ENCODE peak calls at places on chromosomes 2 and 18, in four cellular contexts. L is breast epithelium, S is epithelial cell of esophagus, H is fibroblast of the aortic adventitia. B is an unnamed sample.

GRCh38 chr2:105649534-105649933 is 95.2 kb upstream of the NCK2 start:
- DNase-seq in L (no peak), H (no peak), S (no peak), B (no peak)

GRCh38 chr18:33802955-33803354 is 224.9 kb downstream of the ASXL3 start:
- DNase-seq in L (peak), H (no peak), S (no peak), B (no peak)

GRCh38 chr2:173079968-173080860 is 4.6 kb downstream of the MAP3K20 start:
- DNase-seq in S (peak), H (peak), L (no peak), B (no peak)

GRCh38 chr2:121243821-121244460 is 41.1 kb downstream of the TFCP2L1 start:
- DNase-seq in S (no peak), H (no peak), L (no peak), B (no peak)

GRCh38 chr2:157895531-157895930 is 19.4 kb upstream of the ACVR1 start:
- DNase-seq in H (no peak), S (peak), L (no peak), B (no peak)

GRCh38 chr18:68764016-68764415 is 33.9 kb upstream of the CCDC102B start:
- DNase-seq in H (peak), S (peak), L (no peak), B (no peak)

GRCh38 chr2:33069894-33070651 is 123.3 kb downstream of the LTBP1 start:
- DNase-seq in H (peak), S (peak), L (peak), B (no peak)

GRCh38 chr2:157032019-157032418 is 225.5 kb upstream of the GALNT5 start:
- DNase-seq in H (peak), S (peak), L (no peak), B (no peak)

GRCh38 chr2:31962757-31963361 is 47.9 kb downstream of the MEMO1 start:
- DNase-seq in H (no peak), S (no peak), L (no peak), B (no peak)

GRCh38 chr2:137367361-137367760 is 596.9 kb upstream of the HNMT start:
- DNase-seq in H (no peak), L (no peak), S (peak), B (no peak)

GRCh38 chr2:101151859-101152194 is 645 bp upstream of the TBC1D8 start:
- DNase-seq in H (no peak), S (no peak), L (no peak), B (no peak)

GRCh38 chr2:124967325-124967724 is 942.2 kb downstream of the CNTNAP5 start:
- DNase-seq in S (no peak), H (no peak), L (no peak), B (no peak)

GRCh38 chr2:203453858-203454451 is 81.1 kb downstream of the RAPH1 start:
- DNase-seq in L (no peak), H (peak), S (peak), B (no peak)

GRCh38 chr18:46167971-46168370 is 63.8 kb downstream of the HAUS1 start:
- DNase-seq in S (no peak), H (no peak), L (no peak), B (no peak)

GRCh38 chr18:46502444-46502843 is 154.6 kb downstream of the LOXHD1 start:
- DNase-seq in L (no peak), H (peak), S (peak), B (peak)

GRCh38 chr2:47992671-47993070 is 86.4 kb upstream of the FBXO11 start:
- DNase-seq in S (no peak), H (no peak), L (no peak), B (no peak)

GRCh38 chr2:29446852-29447251 is 331.6 kb downstream of the CLIP4 start:
- DNase-seq in S (no peak), L (no peak), H (no peak), B (no peak)

GRCh38 chr2:74736589-74736988 is 82.5 kb downstream of the SEMA4F start:
- DNase-seq in H (no peak), S (no peak), L (no peak), B (no peak)

GRCh38 chr2:29033172-29033571 is 41.2 kb downstream of the PCARE start:
- DNase-seq in S (peak), H (peak), L (peak), B (no peak)

GRCh38 chr2:112520234-112520783 is 22.0 kb upstream of the POLR1B start:
- DNase-seq in S (no peak), H (no peak), L (no peak), B (no peak)

GRCh38 chr2:62217980-62218379 is 22.1 kb downstream of the B3GNT2 start:
- DNase-seq in L (no peak), H (peak), S (no peak), B (no peak)

GRCh38 chr2:233152541-233152940 is 92.4 kb downstream of the INPP5D start:
- DNase-seq in L (peak), S (no peak), H (peak), B (no peak)

GRCh38 chr18:55786651-55787272 is 198.8 kb upstream of the TCF4 start:
- DNase-seq in H (no peak), L (no peak), S (peak), B (no peak)

GRCh38 chr2:211055438-211055837 is 499.0 kb downstream of the CPS1 start:
- DNase-seq in L (no peak), H (peak), S (no peak), B (no peak)

GRCh38 chr2:31197166-31197565 is 20.1 kb downstream of the CAPN14 start:
- DNase-seq in S (peak), L (no peak), H (no peak), B (no peak)

GRCh38 chr2:46332686-46333281 is 35.6 kb downstream of the EPAS1 start:
- DNase-seq in H (no peak), L (no peak), S (peak), B (no peak)

GRCh38 chr2:230666885-230667712 is 45.5 kb upstream of the CAB39 start:
- DNase-seq in S (peak), L (no peak), H (peak), B (no peak)

GRCh38 chr2:134454931-134455330 is 201.1 kb downstream of the MGAT5 start:
- DNase-seq in S (no peak), L (no peak), H (no peak), B (no peak)

GRCh38 chr2:29273004-29273703 is 157.9 kb downstream of the CLIP4 start:
- DNase-seq in S (peak), H (no peak), L (no peak), B (no peak)

GRCh38 chr2:62221141-62221540 is 25.2 kb downstream of the B3GNT2 start:
- DNase-seq in L (no peak), H (peak), S (no peak), B (no peak)

GRCh38 chr2:41736105-41736567 is 311.7 kb upstream of the PKDCC start:
- DNase-seq in H (peak), L (no peak), S (peak), B (no peak)

DNA sequence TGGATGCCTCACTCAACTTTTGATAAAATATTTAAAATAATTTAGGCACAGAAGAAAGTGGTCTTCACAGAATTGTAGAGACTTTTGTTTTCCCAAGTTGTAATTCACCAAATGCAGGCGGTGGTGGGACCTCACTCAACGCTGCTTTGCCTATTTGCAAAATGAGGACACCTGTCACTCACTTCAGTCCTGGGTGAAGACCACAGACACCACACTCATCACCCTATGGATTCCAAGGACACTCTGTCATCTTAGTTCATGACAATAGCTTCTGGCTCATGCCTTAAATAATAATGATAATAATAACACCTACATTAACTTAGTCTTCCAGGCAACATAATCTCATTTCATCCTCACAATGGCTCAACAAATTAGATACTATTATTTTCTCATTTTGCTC is 234.4 kb downstream of the RNF152 start:
- DNase-seq in S (no peak), L (no peak), H (no peak), B (no peak)
- TF ChIP-seq CTCF in S (no peak), L (no peak), H (no peak), B (no peak)

DNA sequence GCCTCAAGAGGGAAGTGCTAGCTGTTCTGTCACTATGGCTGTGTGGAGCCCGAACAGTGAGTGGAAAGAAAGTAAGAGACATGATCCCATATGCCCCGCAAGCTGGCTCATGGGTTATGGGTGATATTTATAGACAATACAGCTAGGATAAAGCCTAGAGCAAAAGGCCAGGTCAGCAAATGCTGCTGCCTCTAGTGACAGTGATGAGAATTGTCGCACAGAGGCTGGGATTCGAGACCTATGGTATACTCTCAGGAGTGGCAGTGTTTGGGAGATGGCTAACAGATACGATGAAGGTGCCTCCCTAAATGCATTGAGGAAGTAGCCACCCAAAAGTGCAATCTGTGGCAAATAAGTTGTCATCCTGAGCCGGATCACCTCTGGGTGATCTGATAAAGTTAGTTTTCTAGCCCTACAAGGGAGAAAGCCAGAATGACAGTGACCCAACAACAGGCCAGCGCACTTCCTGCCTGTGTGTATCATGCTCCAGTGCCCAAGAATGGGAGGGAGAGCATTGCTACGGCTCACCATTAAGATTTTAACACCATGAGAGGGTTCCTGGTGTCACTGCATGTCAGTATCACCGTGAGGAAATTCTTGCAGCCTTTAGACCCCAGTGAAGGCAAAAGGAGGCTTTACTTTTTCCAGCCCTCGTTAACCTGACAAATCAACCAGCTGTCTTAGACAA is 92.3 kb upstream of the TGFA start:
- DNase-seq in H (no peak), L (no peak), S (peak), B (no peak)
- TF ChIP-seq CTCF in H (peak), L (no peak), S (peak), B (no peak)

GRCh38 chr2:130778781-130779180 is 23.4 kb downstream of the AMER3 start:
- DNase-seq in L (no peak), S (no peak), H (no peak), B (no peak)

GRCh38 chr2:130776550-130776949 is 21.2 kb downstream of the AMER3 start:
- DNase-seq in S (no peak), L (no peak), H (no peak), B (no peak)
- TF ChIP-seq CTCF in S (peak), L (no peak), H (no peak), B (no peak)

GRCh38 chr18:65206551-65207260 is 544.1 kb upstream of the CDH7 start:
- DNase-seq in L (no peak), S (no peak), H (no peak), B (no peak)
- TF ChIP-seq CTCF in L (no peak), S (no peak), H (no peak), B (no peak)

GRCh38 chr18:7735194-7735593 is 168.1 kb downstream of the PTPRM start:
- DNase-seq in L (no peak), S (peak), H (no peak), B (no peak)
- TF ChIP-seq CTCF in L (no peak), S (peak), H (peak), B (no peak)

GRCh38 chr18:5238371-5238758 is 41.3 kb upstream of the AKAIN1 start:
- DNase-seq in L (no peak), S (peak), H (no peak), B (peak)

GRCh38 chr18:5239447-5239846 is 42.4 kb upstream of the AKAIN1 start:
- DNase-seq in H (no peak), L (no peak), S (no peak), B (no peak)

GRCh38 chr18:5237083-5237722 is 40.1 kb upstream of the AKAIN1 start:
- DNase-seq in S (no peak), H (peak), L (no peak), B (no peak)

DNA sequence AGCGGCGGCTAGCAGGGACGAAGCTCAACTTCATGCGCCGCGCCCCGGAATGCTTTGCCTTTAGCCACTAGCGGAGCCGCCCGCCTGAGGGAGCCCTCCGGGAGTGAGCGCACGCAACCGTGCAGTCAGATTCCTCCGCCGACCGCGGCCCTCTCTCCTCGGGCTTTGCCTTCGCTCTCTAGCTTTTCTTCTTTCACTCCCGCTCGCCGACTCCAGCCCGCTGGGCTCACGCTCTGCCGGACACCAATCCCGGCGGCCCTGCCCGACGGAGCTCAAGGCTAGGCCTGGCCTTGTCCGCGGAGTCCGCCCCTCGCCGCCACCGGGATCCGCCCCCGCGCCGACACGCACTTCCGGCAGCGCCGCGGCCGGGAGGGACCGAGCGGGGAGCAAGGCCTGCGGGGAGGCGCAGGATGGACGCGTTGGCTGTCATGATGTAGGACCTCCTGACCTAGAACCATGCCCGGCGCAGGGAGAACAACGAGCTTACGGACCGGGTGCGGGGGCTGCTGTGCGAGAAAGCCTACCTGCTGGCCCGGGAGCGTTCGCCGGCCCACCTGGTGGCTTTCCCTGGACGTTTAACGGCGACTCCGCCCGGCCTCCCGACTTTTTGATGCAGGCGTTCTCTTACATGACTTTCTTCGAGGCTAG is 40.8 kb upstream of the AKAIN1 start:
- DNase-seq in L (peak), S (peak), H (peak), B (peak)
- TF ChIP-seq CTCF in L (peak), S (no peak), H (peak), B (no peak)

DNA sequence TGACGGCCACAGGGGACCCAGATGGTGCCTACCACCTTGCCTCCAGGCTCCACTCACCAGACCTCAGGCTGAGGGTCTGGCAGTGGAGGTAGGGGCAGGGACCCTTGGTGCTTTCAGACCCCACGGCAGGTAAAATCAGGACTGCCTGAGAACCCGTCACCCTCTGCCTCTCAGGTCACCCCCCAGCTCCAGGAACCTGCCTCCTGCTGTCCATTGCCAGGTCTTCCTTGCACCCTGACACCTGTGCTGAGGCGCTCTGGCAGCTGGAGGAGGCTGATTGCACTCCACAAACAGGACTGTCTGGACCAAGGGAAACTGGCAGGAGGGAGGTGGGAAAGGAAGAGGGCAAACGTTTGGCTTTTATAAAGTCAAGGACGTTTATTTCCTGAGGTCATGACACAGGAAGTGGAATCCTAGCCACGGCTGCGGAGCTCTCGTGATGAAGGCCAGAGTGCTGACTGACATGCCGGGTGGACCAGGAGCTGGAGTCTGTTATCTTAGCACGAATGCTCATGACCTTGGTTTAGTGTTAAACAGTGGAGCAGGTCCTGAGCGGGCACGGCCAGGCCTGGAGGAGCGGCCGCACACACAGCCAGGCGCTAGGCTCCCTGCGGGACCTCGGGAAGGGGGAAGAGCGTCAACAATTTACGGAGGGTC is 40.5 kb downstream of the ANO7 start:
- DNase-seq in S (no peak), H (no peak), L (no peak), B (no peak)
- TF ChIP-seq CTCF in S (no peak), H (no peak), L (no peak), B (no peak)

B was measured in mesothelial cell of epicardium.